ENCODE peak calls at places on chromosomes 13 and 19, in eight cellular contexts. T is cardiac muscle cell, S is hepatocyte, F is breast epithelium, X is RWPE2, D is AG04449, V is fibroblast of lung, I is spleen. Z is an unnamed sample.

GRCh38 chr13:74796126-74796643 is 662.0 kb upstream of the KLF12 start:
- DNase-seq in T (no peak), S (no peak), F (no peak), X (no peak), D (no peak), V (no peak), I (no peak), Z (no peak)

GRCh38 chr19:17788632-17789031 is 6.3 kb upstream of the B3GNT3 start:
- DNase-seq in T (no peak), S (no peak), F (no peak), X (no peak), D (no peak), V (no peak), I (no peak), Z (no peak)

GRCh38 chr13:93690139-93690538 is 463.5 kb downstream of the GPC6 start:
- DNase-seq in T (peak; percentile 52), S (peak; percentile 52), F (no peak), X (no peak), D (no peak), V (no peak), I (no peak), Z (peak; percentile 28)

GRCh38 chr13:44068737-44069136 is 189.0 kb downstream of the LACC1 start:
- DNase-seq in T (peak; percentile 50), S (no peak), F (no peak), X (no peak), D (no peak), V (peak; percentile 85), I (no peak), Z (peak; percentile 64)

GRCh38 chr13:80979035-80979641 is 638.2 kb upstream of the SPRY2 start:
- DNase-seq in T (peak; percentile 87), S (peak; percentile 80), F (no peak), X (no peak), D (peak; percentile 10), V (peak; percentile 61), I (no peak), Z (peak; percentile 63)

GRCh38 chr19:38250821-38251563 is 5.2 kb downstream of the PPP1R14A start:
- DNase-seq in T (peak; percentile 73), S (peak; percentile 80), F (peak; percentile 77), X (no peak), D (no peak), V (no peak), I (peak; percentile 84), Z (peak; percentile 12)

GRCh38 chr13:29722415-29722814 is 126.9 kb upstream of the SLC7A1 start:
- DNase-seq in T (no peak), S (no peak), F (no peak), X (no peak), D (no peak), V (no peak), I (no peak), Z (no peak)

GRCh38 chr13:65133094-65133493 is 2097.0 kb downstream of the PCDH9 start:
- DNase-seq in T (no peak), S (no peak), F (no peak), X (no peak), D (no peak), V (no peak), I (no peak), Z (no peak)

GRCh38 chr13:36848228-36848982 is 29.4 kb downstream of the RFXAP start:
- DNase-seq in T (peak; percentile 16), S (no peak), F (no peak), X (no peak), D (no peak), V (no peak), I (no peak), Z (peak; percentile 14)

GRCh38 chr19:47186337-47187022 is 44.5 kb downstream of the BBC3 start:
- DNase-seq in T (no peak), S (no peak), F (no peak), X (no peak), D (no peak), V (peak; percentile 30), I (peak; percentile 80), Z (no peak)

GRCh38 chr19:45451181-45451849 is 16.5 kb upstream of the FOSB start:
- DNase-seq in T (peak; percentile 72), S (peak; percentile 62), F (peak; percentile 71), X (no peak), D (no peak), V (peak; percentile 89), I (no peak), Z (peak; percentile 86)

GRCh38 chr19:38707512-38708114 is 36.7 kb downstream of the CAPN12 start:
- DNase-seq in T (peak; percentile 61), S (no peak), F (peak; percentile 85), X (no peak), D (no peak), V (peak; percentile 65), I (peak; percentile 88), Z (peak; percentile 25)

GRCh38 chr13:93698016-93698613 is 471.5 kb downstream of the GPC6 start:
- DNase-seq in T (no peak), S (no peak), F (no peak), X (no peak), D (no peak), V (peak; percentile 77), I (no peak), Z (no peak)

GRCh38 chr19:32222594-32222993 is 122.8 kb upstream of the ZNF507 start:
- DNase-seq in T (no peak), S (no peak), F (no peak), X (no peak), D (no peak), V (no peak), I (no peak), Z (no peak)

GRCh38 chr19:42241279-42241678 is 1.1 kb downstream of the GSK3A start:
- DNase-seq in T (no peak), S (no peak), F (no peak), X (no peak), D (no peak), V (no peak), I (no peak), Z (no peak)
- H3K4me3 ChIP-seq in T (peak overlapping the region; percentile 96), S (peak overlapping the region; percentile 82), F (peak overlapping the region; percentile 92), X (peak overlapping the region; percentile 96), D (peak overlapping the region; percentile 86), V (peak overlapping the region; percentile 88), I (peak overlapping the region; percentile 66), Z (peak overlapping the region; percentile 83)

GRCh38 chr13:113932060-113932459 is 41.8 kb downstream of the C13orf46 start:
- DNase-seq in T (no peak), S (no peak), F (no peak), X (peak; percentile 9), D (no peak), V (no peak), I (peak; percentile 6), Z (no peak)

GRCh38 chr13:113933901-113934300 is 40.0 kb downstream of the C13orf46 start:
- DNase-seq in T (no peak), S (no peak), F (no peak), X (peak; percentile 38), D (no peak), V (no peak), I (peak; percentile 33), Z (no peak)

GRCh38 chr13:113929628-113930615 is 44.0 kb downstream of the C13orf46 start:
- DNase-seq in T (no peak), S (no peak), F (no peak), X (peak; percentile 62), D (no peak), V (no peak), I (peak; percentile 73), Z (no peak)

GRCh38 chr13:113928701-113929627 is 44.9 kb downstream of the C13orf46 start:
- DNase-seq in T (peak; percentile 91), S (peak; percentile 50), F (peak; percentile 84), X (peak; percentile 51), D (no peak), V (peak; percentile 68), I (peak; percentile 68), Z (no peak)

GRCh38 chr13:113930711-113931637 is 42.9 kb downstream of the C13orf46 start:
- DNase-seq in T (no peak), S (no peak), F (no peak), X (peak; percentile 33), D (no peak), V (no peak), I (peak; percentile 64), Z (no peak)
- TF ChIP-seq CTCF in T (no peak), S (no peak), F (no peak), X (no peak), D (no peak), V (no peak), I (no peak), Z (no peak)

GRCh38 chr19:10113592-10113963 is 2.1 kb downstream of the P2RY11 start:
- DNase-seq in T (no peak), S (no peak), F (no peak), X (no peak), D (no peak), V (no peak), I (peak; percentile 80), Z (no peak)

GRCh38 chr19:10110972-10111317 is 548 bp upstream of the P2RY11 start:
- DNase-seq in T (no peak), S (no peak), F (no peak), X (no peak), D (no peak), V (no peak), I (no peak), Z (no peak)

GRCh38 chr19:10111405-10111811 is at the start of gene P2RY11:
- DNase-seq in T (no peak), S (no peak), F (no peak), X (no peak), D (no peak), V (no peak), I (peak; percentile 86), Z (no peak)

GRCh38 chr19:10112895-10113591 is 1.6 kb downstream of the P2RY11 start:
- DNase-seq in T (peak; percentile 56), S (peak; percentile 68), F (no peak), X (no peak), D (no peak), V (peak; percentile 23), I (peak; percentile 89), Z (no peak)

GRCh38 chr19:10112037-10112751 is 701 bp downstream of the P2RY11 start:
- DNase-seq in T (peak; percentile 24), S (no peak), F (no peak), X (no peak), D (no peak), V (no peak), I (no peak), Z (no peak)
- H3K4me3 ChIP-seq in T (no peak overlapping the region), S (no peak overlapping the region), F (no peak overlapping the region), X (no peak overlapping the region), D (no peak overlapping the region), V (no peak overlapping the region), I (peak overlapping the region; percentile 25), Z (no peak overlapping the region)

GRCh38 chr19:29812881-29813275 is 1.1 kb downstream of the CCNE1 start:
- DNase-seq in T (no peak), S (no peak), F (no peak), X (no peak), D (no peak), V (no peak), I (peak; percentile 78), Z (no peak)

GRCh38 chr19:29817316-29817715 is 5.5 kb downstream of the CCNE1 start:
- DNase-seq in T (peak; percentile 22), S (no peak), F (no peak), X (no peak), D (no peak), V (no peak), I (no peak), Z (no peak)

GRCh38 chr19:29813665-29814064 is 1.9 kb downstream of the CCNE1 start:
- DNase-seq in T (no peak), S (no peak), F (no peak), X (no peak), D (no peak), V (no peak), I (peak; percentile 51), Z (no peak)

GRCh38 chr19:29812080-29812880 is 489 bp downstream of the CCNE1 start:
- DNase-seq in T (no peak), S (peak; percentile 49), F (no peak), X (no peak), D (no peak), V (no peak), I (peak; percentile 89), Z (no peak)

GRCh38 chr19:29815231-29815630 is 3.4 kb downstream of the CCNE1 start:
- DNase-seq in T (no peak), S (no peak), F (no peak), X (no peak), D (no peak), V (no peak), I (peak; percentile 42), Z (no peak)
- TF ChIP-seq CTCF in T (no peak), S (no peak), F (no peak), X (no peak), D (no peak), V (no peak), I (no peak), Z (no peak)

Z was measured in brain microvascular endothelial cell.